ENCODE peak calls at places on chromosomes 11 and 22, in nine cellular contexts. One of them, this sample, is unnamed.

GRCh38 chr11:117768506-117768905 is 28.5 kb downstream of the DSCAML1 start:
- DNase-seq in RPMI8226: no peak
- DNase-seq in stimulated activated CD4-positive, alpha-beta T cell treated with anti-CD3 and anti-CD28 coated beads, Interleukin-1b, Interleukin-23, amount 100 ng/mL, for 1 hour: no peak
- DNase-seq in NCI-H2107: no peak
- DNase-seq in ELR: no peak
- DNase-seq in Caco-2: no peak
- DNase-seq in endothelial cell: no peak
- DNase-seq in NCI-H1092 treated with DMSO at 0.1 percent for 48 hours: no peak
- DNase-seq in HCEC 1CT: no peak
- DNase-seq in this sample: no peak

GRCh38 chr11:28144808-28145207 is 36.6 kb downstream of the METTL15 start:
- DNase-seq in NCI-H1092 treated with DMSO at 0.1 percent for 48 hours: no peak
- DNase-seq in Caco-2: no peak
- DNase-seq in NCI-H2107: no peak
- DNase-seq in stimulated activated CD4-positive, alpha-beta T cell treated with anti-CD3 and anti-CD28 coated beads, Interleukin-1b, Interleukin-23, amount 100 ng/mL, for 1 hour: no peak
- DNase-seq in ELR: peak; percentile 5
- DNase-seq in endothelial cell: no peak
- DNase-seq in RPMI8226: no peak
- DNase-seq in HCEC 1CT: peak; percentile 27
- DNase-seq in this sample: no peak

GRCh38 chr11:119193626-119194025 is 8.4 kb downstream of the NHERF4 start:
- DNase-seq in ELR: no peak
- DNase-seq in endothelial cell: no peak
- DNase-seq in HCEC 1CT: no peak
- DNase-seq in NCI-H1092 treated with DMSO at 0.1 percent for 48 hours: no peak
- DNase-seq in NCI-H2107: no peak
- DNase-seq in Caco-2: no peak
- DNase-seq in stimulated activated CD4-positive, alpha-beta T cell treated with anti-CD3 and anti-CD28 coated beads, Interleukin-1b, Interleukin-23, amount 100 ng/mL, for 1 hour: no peak
- DNase-seq in RPMI8226: no peak
- DNase-seq in this sample: no peak

GRCh38 chr11:130454495-130455262 is 6.2 kb downstream of the ADAMTS15 start:
- DNase-seq in NCI-H1092 treated with DMSO at 0.1 percent for 48 hours: no peak
- DNase-seq in ELR: no peak
- DNase-seq in stimulated activated CD4-positive, alpha-beta T cell treated with anti-CD3 and anti-CD28 coated beads, Interleukin-1b, Interleukin-23, amount 100 ng/mL, for 1 hour: no peak
- DNase-seq in endothelial cell: no peak
- DNase-seq in NCI-H2107: no peak
- DNase-seq in RPMI8226: no peak
- DNase-seq in Caco-2: no peak
- DNase-seq in HCEC 1CT: no peak
- DNase-seq in this sample: no peak

GRCh38 chr11:65584723-65585171 is 8.9 kb downstream of the EHBP1L1 start:
- DNase-seq in stimulated activated CD4-positive, alpha-beta T cell treated with anti-CD3 and anti-CD28 coated beads, Interleukin-1b, Interleukin-23, amount 100 ng/mL, for 1 hour: no peak
- DNase-seq in ELR: no peak
- DNase-seq in HCEC 1CT: no peak
- DNase-seq in RPMI8226: no peak
- DNase-seq in endothelial cell: no peak
- DNase-seq in Caco-2: no peak
- DNase-seq in NCI-H1092 treated with DMSO at 0.1 percent for 48 hours: no peak
- DNase-seq in NCI-H2107: no peak
- DNase-seq in this sample: no peak

GRCh38 chr11:46293616-46294015 is 16.2 kb downstream of the CREB3L1 start:
- DNase-seq in RPMI8226: no peak
- DNase-seq in NCI-H2107: no peak
- DNase-seq in HCEC 1CT: peak; percentile 85
- DNase-seq in Caco-2: no peak
- DNase-seq in NCI-H1092 treated with DMSO at 0.1 percent for 48 hours: no peak
- DNase-seq in endothelial cell: no peak
- DNase-seq in stimulated activated CD4-positive, alpha-beta T cell treated with anti-CD3 and anti-CD28 coated beads, Interleukin-1b, Interleukin-23, amount 100 ng/mL, for 1 hour: no peak
- DNase-seq in ELR: peak; percentile 96
- DNase-seq in this sample: no peak

GRCh38 chr11:114296190-114296978 is at the start of gene NNMT:
- DNase-seq in NCI-H1092 treated with DMSO at 0.1 percent for 48 hours: no peak
- DNase-seq in ELR: peak; percentile 90
- DNase-seq in RPMI8226: no peak
- DNase-seq in endothelial cell: no peak
- DNase-seq in Caco-2: no peak
- DNase-seq in stimulated activated CD4-positive, alpha-beta T cell treated with anti-CD3 and anti-CD28 coated beads, Interleukin-1b, Interleukin-23, amount 100 ng/mL, for 1 hour: no peak
- DNase-seq in HCEC 1CT: peak; percentile 98
- DNase-seq in NCI-H2107: no peak
- DNase-seq in this sample: peak; percentile 31

GRCh38 chr11:35289821-35290220 is 129.5 kb downstream of the SLC1A2 start:
- DNase-seq in Caco-2: no peak
- DNase-seq in HCEC 1CT: peak; percentile 75
- DNase-seq in NCI-H2107: no peak
- DNase-seq in endothelial cell: no peak
- DNase-seq in ELR: peak; percentile 92
- DNase-seq in RPMI8226: no peak
- DNase-seq in stimulated activated CD4-positive, alpha-beta T cell treated with anti-CD3 and anti-CD28 coated beads, Interleukin-1b, Interleukin-23, amount 100 ng/mL, for 1 hour: no peak
- DNase-seq in NCI-H1092 treated with DMSO at 0.1 percent for 48 hours: no peak
- DNase-seq in this sample: no peak

GRCh38 chr11:35525501-35526175 is at the start of gene PAMR1:
- DNase-seq in NCI-H2107: no peak
- DNase-seq in Caco-2: peak; percentile 67
- DNase-seq in HCEC 1CT: peak; percentile 42
- DNase-seq in NCI-H1092 treated with DMSO at 0.1 percent for 48 hours: peak; percentile 19
- DNase-seq in endothelial cell: peak; percentile 15
- DNase-seq in stimulated activated CD4-positive, alpha-beta T cell treated with anti-CD3 and anti-CD28 coated beads, Interleukin-1b, Interleukin-23, amount 100 ng/mL, for 1 hour: no peak
- DNase-seq in RPMI8226: no peak
- DNase-seq in ELR: peak; percentile 69
- DNase-seq in this sample: no peak

GRCh38 chr22:35984183-35984710 is 44.4 kb downstream of the RBFOX2 start:
- DNase-seq in NCI-H2107: no peak
- DNase-seq in Caco-2: no peak
- DNase-seq in endothelial cell: no peak
- DNase-seq in stimulated activated CD4-positive, alpha-beta T cell treated with anti-CD3 and anti-CD28 coated beads, Interleukin-1b, Interleukin-23, amount 100 ng/mL, for 1 hour: no peak
- DNase-seq in RPMI8226: no peak
- DNase-seq in NCI-H1092 treated with DMSO at 0.1 percent for 48 hours: no peak
- DNase-seq in ELR: no peak
- DNase-seq in HCEC 1CT: no peak
- DNase-seq in this sample: no peak

GRCh38 chr11:132734217-132734616 is 798.1 kb downstream of the OPCML start:
- DNase-seq in stimulated activated CD4-positive, alpha-beta T cell treated with anti-CD3 and anti-CD28 coated beads, Interleukin-1b, Interleukin-23, amount 100 ng/mL, for 1 hour: no peak
- DNase-seq in HCEC 1CT: peak; percentile 74
- DNase-seq in NCI-H2107: no peak
- DNase-seq in NCI-H1092 treated with DMSO at 0.1 percent for 48 hours: no peak
- DNase-seq in ELR: peak; percentile 96
- DNase-seq in Caco-2: no peak
- DNase-seq in RPMI8226: no peak
- DNase-seq in endothelial cell: no peak
- DNase-seq in this sample: no peak

GRCh38 chr11:69638941-69639681 is 1.8 kb upstream of the CCND1 start:
- DNase-seq in HCEC 1CT: peak; percentile 98
- DNase-seq in RPMI8226: peak; percentile 83
- DNase-seq in endothelial cell: peak; percentile 91
- DNase-seq in NCI-H2107: no peak
- DNase-seq in NCI-H1092 treated with DMSO at 0.1 percent for 48 hours: peak; percentile 76
- DNase-seq in ELR: peak; percentile 99
- DNase-seq in Caco-2: peak; percentile 100
- DNase-seq in stimulated activated CD4-positive, alpha-beta T cell treated with anti-CD3 and anti-CD28 coated beads, Interleukin-1b, Interleukin-23, amount 100 ng/mL, for 1 hour: no peak
- DNase-seq in this sample: no peak

GRCh38 chr11:12460441-12460840 is 83.1 kb downstream of the PARVA start:
- DNase-seq in Caco-2: no peak
- DNase-seq in NCI-H1092 treated with DMSO at 0.1 percent for 48 hours: no peak
- DNase-seq in stimulated activated CD4-positive, alpha-beta T cell treated with anti-CD3 and anti-CD28 coated beads, Interleukin-1b, Interleukin-23, amount 100 ng/mL, for 1 hour: no peak
- DNase-seq in endothelial cell: no peak
- DNase-seq in HCEC 1CT: no peak
- DNase-seq in NCI-H2107: no peak
- DNase-seq in RPMI8226: no peak
- DNase-seq in ELR: no peak
- DNase-seq in this sample: no peak

GRCh38 chr11:62666259-62666926 is 1.3 kb downstream of the CSKMT start:
- DNase-seq in HCEC 1CT: no peak
- DNase-seq in stimulated activated CD4-positive, alpha-beta T cell treated with anti-CD3 and anti-CD28 coated beads, Interleukin-1b, Interleukin-23, amount 100 ng/mL, for 1 hour: no peak
- DNase-seq in endothelial cell: no peak
- DNase-seq in RPMI8226: peak; percentile 23
- DNase-seq in Caco-2: no peak
- DNase-seq in ELR: no peak
- DNase-seq in NCI-H1092 treated with DMSO at 0.1 percent for 48 hours: no peak
- DNase-seq in NCI-H2107: no peak
- DNase-seq in this sample: no peak

GRCh38 chr11:60880189-60880588 is 12.8 kb downstream of the ZP1 start:
- DNase-seq in NCI-H2107: no peak
- DNase-seq in NCI-H1092 treated with DMSO at 0.1 percent for 48 hours: no peak
- DNase-seq in stimulated activated CD4-positive, alpha-beta T cell treated with anti-CD3 and anti-CD28 coated beads, Interleukin-1b, Interleukin-23, amount 100 ng/mL, for 1 hour: no peak
- DNase-seq in Caco-2: no peak
- DNase-seq in HCEC 1CT: no peak
- DNase-seq in RPMI8226: no peak
- DNase-seq in ELR: no peak
- DNase-seq in endothelial cell: no peak
- DNase-seq in this sample: no peak

GRCh38 chr11:73203790-73204189 is 14.3 kb upstream of the P2RY2 start:
- DNase-seq in NCI-H1092 treated with DMSO at 0.1 percent for 48 hours: no peak
- DNase-seq in Caco-2: peak; percentile 40
- DNase-seq in NCI-H2107: no peak
- DNase-seq in HCEC 1CT: no peak
- DNase-seq in endothelial cell: no peak
- DNase-seq in stimulated activated CD4-positive, alpha-beta T cell treated with anti-CD3 and anti-CD28 coated beads, Interleukin-1b, Interleukin-23, amount 100 ng/mL, for 1 hour: no peak
- DNase-seq in ELR: no peak
- DNase-seq in RPMI8226: no peak
- DNase-seq in this sample: no peak

GRCh38 chr11:15641191-15641810 is 526.6 kb downstream of the INSC start:
- DNase-seq in NCI-H1092 treated with DMSO at 0.1 percent for 48 hours: peak; percentile 27
- DNase-seq in endothelial cell: no peak
- DNase-seq in RPMI8226: no peak
- DNase-seq in stimulated activated CD4-positive, alpha-beta T cell treated with anti-CD3 and anti-CD28 coated beads, Interleukin-1b, Interleukin-23, amount 100 ng/mL, for 1 hour: no peak
- DNase-seq in ELR: no peak
- DNase-seq in Caco-2: no peak
- DNase-seq in HCEC 1CT: no peak
- DNase-seq in NCI-H2107: no peak
- DNase-seq in this sample: no peak

GRCh38 chr11:68354181-68354872 is 41.9 kb downstream of the LRP5 start:
- DNase-seq in endothelial cell: no peak
- DNase-seq in ELR: peak; percentile 88
- DNase-seq in stimulated activated CD4-positive, alpha-beta T cell treated with anti-CD3 and anti-CD28 coated beads, Interleukin-1b, Interleukin-23, amount 100 ng/mL, for 1 hour: no peak
- DNase-seq in NCI-H2107: no peak
- DNase-seq in Caco-2: no peak
- DNase-seq in NCI-H1092 treated with DMSO at 0.1 percent for 48 hours: no peak
- DNase-seq in RPMI8226: no peak
- DNase-seq in HCEC 1CT: peak; percentile 89
- DNase-seq in this sample: no peak

GRCh38 chr11:16630651-16631050 is 107.8 kb upstream of the C11orf58 start:
- DNase-seq in NCI-H2107: no peak
- DNase-seq in ELR: no peak
- DNase-seq in NCI-H1092 treated with DMSO at 0.1 percent for 48 hours: no peak
- DNase-seq in HCEC 1CT: no peak
- DNase-seq in Caco-2: no peak
- DNase-seq in stimulated activated CD4-positive, alpha-beta T cell treated with anti-CD3 and anti-CD28 coated beads, Interleukin-1b, Interleukin-23, amount 100 ng/mL, for 1 hour: no peak
- DNase-seq in RPMI8226: no peak
- DNase-seq in endothelial cell: no peak
- DNase-seq in this sample: no peak

GRCh38 chr22:23547818-23548500 is 32.1 kb downstream of the IGLL1 start:
- DNase-seq in stimulated activated CD4-positive, alpha-beta T cell treated with anti-CD3 and anti-CD28 coated beads, Interleukin-1b, Interleukin-23, amount 100 ng/mL, for 1 hour: no peak
- DNase-seq in HCEC 1CT: no peak
- DNase-seq in ELR: no peak
- DNase-seq in NCI-H1092 treated with DMSO at 0.1 percent for 48 hours: no peak
- DNase-seq in RPMI8226: no peak
- DNase-seq in Caco-2: no peak
- DNase-seq in NCI-H2107: no peak
- DNase-seq in endothelial cell: no peak
- DNase-seq in this sample: no peak

GRCh38 chr11:74100735-74101134 is 70.1 kb downstream of the C2CD3 start:
- DNase-seq in HCEC 1CT: no peak
- DNase-seq in NCI-H2107: no peak
- DNase-seq in RPMI8226: no peak
- DNase-seq in Caco-2: no peak
- DNase-seq in NCI-H1092 treated with DMSO at 0.1 percent for 48 hours: peak; percentile 46
- DNase-seq in ELR: no peak
- DNase-seq in endothelial cell: no peak
- DNase-seq in stimulated activated CD4-positive, alpha-beta T cell treated with anti-CD3 and anti-CD28 coated beads, Interleukin-1b, Interleukin-23, amount 100 ng/mL, for 1 hour: no peak
- DNase-seq in this sample: no peak

GRCh38 chr11:128884703-128885338 is 6.3 kb upstream of the KCNJ5 start:
- DNase-seq in ELR: peak; percentile 68
- DNase-seq in HCEC 1CT: peak; percentile 41
- DNase-seq in NCI-H1092 treated with DMSO at 0.1 percent for 48 hours: peak; percentile 77
- DNase-seq in endothelial cell: peak; percentile 76
- DNase-seq in stimulated activated CD4-positive, alpha-beta T cell treated with anti-CD3 and anti-CD28 coated beads, Interleukin-1b, Interleukin-23, amount 100 ng/mL, for 1 hour: no peak
- DNase-seq in RPMI8226: peak; percentile 62
- DNase-seq in NCI-H2107: peak; percentile 42
- DNase-seq in Caco-2: peak; percentile 78
- DNase-seq in this sample: peak; percentile 48